ENCODE peak calls at places on chromosomes 13 and 19, in four cellular contexts. N is HL-60, G is bronchial epithelial cell, C is heart right ventricle. E is an unnamed sample.

GRCh38 chr19:55156202-55157063 is 1.1 kb downstream of the TNNI3 start:
- DNase-seq in N (no peak), G (peak; percentile 17), C (peak; percentile 69), E (no peak)

GRCh38 chr19:50518091-50519005 is 4.6 kb upstream of the ASPDH start:
- DNase-seq in N (no peak), G (no peak), C (no peak), E (no peak)

GRCh38 chr13:67225252-67226159 is 4.6 kb downstream of the PCDH9 start:
- DNase-seq in N (no peak), G (no peak), C (no peak), E (no peak)

GRCh38 chr13:35838356-35838755 is 292.8 kb downstream of the DCLK1 start:
- DNase-seq in N (no peak), G (peak; percentile 26), C (no peak), E (no peak)

GRCh38 chr13:45834411-45834994 is 17.1 kb downstream of the SIAH3 start:
- DNase-seq in N (no peak), G (no peak), C (no peak), E (peak; percentile 41)

GRCh38 chr19:22332924-22333323 is 46.7 kb downstream of the ZNF729 start:
- DNase-seq in N (no peak), G (peak; percentile 34), C (no peak), E (no peak)

GRCh38 chr13:79973533-79973963 is 367.4 kb downstream of the SPRY2 start:
- DNase-seq in N (no peak), G (no peak), C (peak; percentile 22), E (no peak)

GRCh38 chr13:100987993-100988392 is 313.4 kb upstream of the TMTC4 start:
- DNase-seq in N (no peak), G (no peak), C (no peak), E (no peak)

GRCh38 chr13:37106642-37107041 is 1.2 kb upstream of the CSNK1A1L start:
- DNase-seq in N (no peak), G (no peak), C (no peak), E (no peak)

GRCh38 chr19:57978586-57979289 is 4.4 kb upstream of the C19orf18 start:
- DNase-seq in N (no peak), G (peak; percentile 8), C (no peak), E (no peak)

GRCh38 chr19:3171894-3172679 is 6.5 kb upstream of the S1PR4 start:
- DNase-seq in N (no peak), G (peak; percentile 84), C (no peak), E (peak; percentile 47)

GRCh38 chr13:37651891-37652290 is 53.3 kb upstream of the POSTN start:
- DNase-seq in N (no peak), G (no peak), C (no peak), E (no peak)

GRCh38 chr13:76820759-76821158 is 65.4 kb downstream of the KCTD12 start:
- DNase-seq in N (no peak), G (no peak), C (peak; percentile 40), E (no peak)

GRCh38 chr19:17846146-17846545 is 1.6 kb downstream of the JAK3 start:
- DNase-seq in N (no peak), G (no peak), C (no peak), E (no peak)

GRCh38 chr19:32469796-32470195 is 64.2 kb downstream of the DPY19L3 start:
- DNase-seq in N (no peak), G (no peak), C (no peak), E (no peak)

GRCh38 chr13:99528547-99528946 is 27.3 kb downstream of the TM9SF2 start:
- DNase-seq in N (no peak), G (no peak), C (no peak), E (no peak)

GRCh38 chr13:34207872-34208271 is 389.9 kb downstream of the RFC3 start:
- DNase-seq in N (no peak), G (no peak), C (no peak), E (no peak)

GRCh38 chr13:75271851-75272250 is 210.1 kb downstream of the TBC1D4 start:
- DNase-seq in N (no peak), G (no peak), C (no peak), E (no peak)

GRCh38 chr13:110275931-110276552 is 30.9 kb downstream of the COL4A1 start:
- DNase-seq in N (no peak), G (no peak), C (no peak), E (no peak)

GRCh38 chr13:46804391-46804815 is 7.4 kb upstream of the ESD start:
- DNase-seq in N (no peak), G (peak; percentile 99), C (no peak), E (no peak)

GRCh38 chr19:40387151-40387550 is 2.8 kb downstream of the HIPK4 start:
- DNase-seq in N (no peak), G (no peak), C (no peak), E (no peak)

GRCh38 chr13:24539500-24540165 is 27.1 kb upstream of the PARP4 start:
- DNase-seq in N (no peak), G (no peak), C (no peak), E (no peak)

GRCh38 chr13:101416181-101417042 is at the start of gene NALCN:
- DNase-seq in N (no peak), G (no peak), C (peak; percentile 39), E (peak; percentile 77)

GRCh38 chr19:44303976-44304568 is 753 bp downstream of the ZNF235 start:
- DNase-seq in N (no peak), G (peak; percentile 18), C (no peak), E (no peak)

GRCh38 chr13:36418022-36418805 is 14.1 kb upstream of the CCNA1 start:
- DNase-seq in N (peak; percentile 83), G (peak; percentile 84), C (no peak), E (no peak)

GRCh38 chr19:46952874-46953273 is 66.8 kb upstream of the NPAS1 start:
- DNase-seq in N (no peak), G (no peak), C (no peak), E (no peak)

GRCh38 chr19:46953955-46954501 is 65.6 kb upstream of the NPAS1 start:
- DNase-seq in N (no peak), G (no peak), C (no peak), E (no peak)

GRCh38 chr19:46954502-46955004 is 65.1 kb upstream of the NPAS1 start:
- DNase-seq in N (no peak), G (no peak), C (no peak), E (no peak)

GRCh38 chr19:46955813-46956371 is 63.7 kb upstream of the NPAS1 start:
- DNase-seq in N (no peak), G (no peak), C (no peak), E (no peak)

DNA sequence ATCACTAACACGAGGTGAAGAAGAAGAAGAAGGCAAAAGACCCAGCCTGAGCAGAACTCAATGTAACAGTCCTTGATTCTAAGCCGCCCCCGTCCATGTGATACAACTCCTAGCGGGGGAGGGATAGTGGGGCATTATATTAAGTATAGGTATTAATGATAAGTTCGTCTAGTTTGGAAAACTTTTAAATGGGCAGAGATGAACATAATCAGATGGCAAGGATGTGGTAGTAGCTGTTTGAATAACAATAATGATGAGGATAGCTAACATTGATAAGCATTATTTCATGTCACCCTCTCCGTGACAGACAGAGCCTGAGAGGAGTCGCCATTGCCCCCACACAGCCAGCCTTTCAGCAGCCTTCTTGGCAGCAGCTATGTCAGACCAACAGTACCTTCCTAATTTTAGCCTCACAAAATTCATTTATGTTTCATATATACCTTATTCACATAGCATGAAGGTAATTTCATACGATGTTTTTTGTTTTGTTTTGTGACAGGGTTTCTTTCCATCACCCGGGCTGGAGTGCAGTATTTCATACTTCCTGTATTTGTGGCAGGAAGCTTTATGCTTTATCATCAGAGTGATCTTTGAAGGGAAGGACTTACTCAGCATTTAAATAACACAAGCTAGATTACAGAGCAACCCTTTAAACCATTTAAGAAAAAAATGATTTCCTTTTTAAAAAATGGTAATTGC is 64.4 kb upstream of the NPAS1 start:
- DNase-seq in N (peak; percentile 26), G (peak; percentile 24), C (no peak), E (no peak)
- H3K4me3 ChIP-seq in N (peak overlapping the region; percentile 32), G (no peak overlapping the region), C (no peak overlapping the region), E (peak overlapping the region; percentile 29)

GRCh38 chr13:91046715-91047327 is 300.7 kb upstream of the MIR17HG start:
- DNase-seq in N (no peak), G (no peak), C (no peak), E (no peak)

GRCh38 chr13:91042870-91043269 is 304.6 kb upstream of the MIR17HG start:
- DNase-seq in N (no peak), G (no peak), C (no peak), E (no peak)

GRCh38 chr13:91045351-91046034 is 302.0 kb upstream of the MIR17HG start:
- DNase-seq in N (no peak), G (peak; percentile 28), C (no peak), E (no peak)
- TF ChIP-seq CTCF in N (no peak), G (peak; percentile 30), C (no peak), E (no peak)

DNA sequence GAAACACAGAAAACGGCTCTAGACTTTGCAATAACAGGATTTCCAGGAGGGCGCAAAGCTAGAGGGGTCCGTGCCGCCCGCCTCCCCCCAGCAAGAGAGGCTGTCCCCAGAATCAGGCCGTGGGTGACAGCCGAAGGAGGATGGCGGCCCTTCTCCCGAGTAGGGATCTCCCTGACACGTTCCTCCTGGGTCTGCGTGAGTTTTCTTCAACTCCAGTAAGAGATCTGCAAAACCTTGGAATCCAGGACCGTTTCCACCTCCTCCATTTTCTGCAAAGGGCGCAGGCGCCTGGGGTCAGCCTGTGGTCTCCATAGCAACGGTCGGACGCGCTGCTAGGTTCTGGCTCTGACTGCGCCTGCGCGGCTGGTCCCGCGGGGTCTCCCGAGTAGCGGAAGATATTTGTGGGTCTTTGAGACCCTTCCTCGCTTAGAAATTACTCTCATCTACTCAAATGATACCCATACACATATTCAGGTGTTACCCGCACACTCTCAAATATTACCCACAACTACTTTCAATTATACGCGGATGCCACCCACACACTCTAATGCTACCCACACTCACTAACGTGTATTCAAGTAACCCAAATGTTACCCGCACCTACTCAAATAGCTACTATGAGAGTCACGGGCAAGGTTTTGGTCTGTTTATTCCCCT is 2.1 kb downstream of the PNMA8C start:
- DNase-seq in N (no peak), G (peak; percentile 56), C (peak; percentile 75), E (no peak)
- H3K4me3 ChIP-seq in N (no peak overlapping the region), G (peak overlapping the region; percentile 41), C (peak overlapping the region; percentile 47), E (peak overlapping the region; percentile 75)

GRCh38 chr19:49442793-49443365 is 1.6 kb upstream of the SLC17A7 start:
- DNase-seq in N (no peak), G (peak; percentile 77), C (peak; percentile 98), E (peak; percentile 96)

GRCh38 chr19:49441210-49441959 is at the start of gene SLC17A7:
- DNase-seq in N (no peak), G (no peak), C (peak; percentile 61), E (no peak)

GRCh38 chr19:49441960-49442350 is 628 bp upstream of the SLC17A7 start:
- DNase-seq in N (no peak), G (no peak), C (no peak), E (no peak)

GRCh38 chr19:49442354-49442753 is 1.0 kb upstream of the SLC17A7 start:
- DNase-seq in N (no peak), G (no peak), C (peak; percentile 52), E (no peak)

DNA sequence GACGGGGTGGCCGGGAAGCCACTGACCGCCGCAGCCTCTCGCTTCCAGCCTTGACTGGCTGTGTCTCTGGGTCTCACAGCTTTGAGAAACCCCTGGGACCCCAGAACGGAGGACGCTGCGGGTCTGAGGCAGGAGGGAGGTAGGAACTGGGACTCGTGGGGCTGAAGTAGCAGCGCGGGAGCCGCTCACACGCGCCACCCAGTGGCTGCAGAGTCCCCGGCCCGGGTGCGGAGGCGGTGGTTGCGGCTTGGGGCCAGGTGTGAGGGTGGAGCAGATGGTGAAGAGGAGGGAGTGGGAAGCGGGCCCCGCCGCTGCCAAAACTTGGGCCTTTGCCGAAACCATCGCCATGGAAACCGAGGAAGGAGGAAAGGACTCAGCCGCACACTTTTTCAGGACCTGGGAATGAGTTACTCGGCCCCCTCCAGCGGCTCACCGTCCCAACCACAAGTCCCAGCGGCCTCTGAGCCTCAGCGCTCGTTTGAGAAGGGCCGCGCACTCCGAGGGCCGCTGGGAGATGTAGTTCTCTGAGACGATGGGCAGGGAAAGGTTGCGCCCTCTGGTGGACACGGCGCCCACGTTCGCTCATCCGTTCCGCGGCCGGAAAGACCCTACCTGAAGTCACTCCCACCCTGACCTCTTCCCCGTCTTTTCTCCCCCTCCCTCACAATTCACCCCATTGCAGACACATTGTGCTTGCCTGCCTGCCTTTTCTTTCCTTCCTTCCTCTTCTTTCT is 2.2 kb upstream of the SLC17A7 start:
- DNase-seq in N (peak; percentile 82), G (peak; percentile 78), C (peak; percentile 94), E (peak; percentile 94)
- TF ChIP-seq CTCF in N (peak; percentile 82), G (peak; percentile 91), C (peak; percentile 89), E (peak; percentile 90)